ENCODE peak calls at places on chromosomes 11 and 22, in six cellular contexts. U, H, Z, R, A and D are unnamed samples.

GRCh38 chr11:87431386-87431785 is 393.7 kb downstream of the TMEM135 start:
- DNase-seq in U (no peak), H (no peak), Z (no peak), R (no peak), A (no peak), D (no peak)

GRCh38 chr22:21628386-21629261 is 1.2 kb downstream of the YDJC start:
- DNase-seq in U (peak), H (no peak), Z (no peak), R (no peak), A (no peak), D (no peak)

GRCh38 chr11:58574851-58575250 is 805 bp downstream of the LPXN start:
- DNase-seq in U (no peak), H (no peak), Z (no peak), R (no peak), A (no peak), D (no peak)

GRCh38 chr11:65553301-65554001 is 4.7 kb downstream of the LTBP3 start:
- DNase-seq in U (no peak), H (no peak), Z (no peak), R (no peak), A (no peak), D (no peak)

GRCh38 chr22:44825310-44826150 is 73.2 kb downstream of the ARHGAP8 start:
- DNase-seq in U (no peak), H (no peak), Z (no peak), R (no peak), A (no peak), D (no peak)

GRCh38 chr11:103800406-103801114 is 235.9 kb upstream of the DDI1 start:
- DNase-seq in U (no peak), H (no peak), Z (no peak), R (no peak), A (no peak), D (no peak)

GRCh38 chr11:134951305-134951700 is 539.3 kb upstream of the B3GAT1 start:
- DNase-seq in U (no peak), H (peak), Z (peak), R (no peak), A (no peak), D (no peak)

GRCh38 chr11:119472856-119473222 is 49.9 kb upstream of the THY1 start:
- DNase-seq in U (no peak), H (no peak), Z (no peak), R (no peak), A (no peak), D (no peak)

GRCh38 chr22:29225422-29226090 is 19.9 kb downstream of the EMID1 start:
- DNase-seq in U (no peak), H (no peak), Z (no peak), R (no peak), A (peak), D (no peak)

GRCh38 chr11:113329725-113330124 is 15.3 kb downstream of the TTC12 start:
- DNase-seq in U (no peak), H (no peak), Z (no peak), R (no peak), A (no peak), D (no peak)

GRCh38 chr11:66068923-66069714 is 953 bp upstream of the PACS1 start:
- DNase-seq in U (no peak), H (no peak), Z (peak), R (peak), A (no peak), D (no peak)

GRCh38 chr11:27386176-27386575 is 23.2 kb upstream of the CCDC34 start:
- DNase-seq in U (no peak), H (no peak), Z (no peak), R (no peak), A (no peak), D (no peak)

GRCh38 chr11:130785376-130786110 is 130.7 kb downstream of the SNX19 start:
- DNase-seq in U (no peak), H (peak), Z (peak), R (no peak), A (no peak), D (peak)

GRCh38 chr11:117419136-117419914 is 91.7 kb downstream of the CEP164 start:
- DNase-seq in U (no peak), H (no peak), Z (peak), R (no peak), A (no peak), D (no peak)

GRCh38 chr11:86742436-86742805 is 57.9 kb upstream of the PRSS23 start:
- DNase-seq in U (no peak), H (no peak), Z (no peak), R (no peak), A (no peak), D (no peak)

GRCh38 chr11:11731311-11732083 is 109.7 kb upstream of the GALNT18 start:
- DNase-seq in U (no peak), H (peak), Z (peak), R (no peak), A (no peak), D (peak)

GRCh38 chr11:113994077-113994954 is 19.4 kb downstream of the HTR3A start:
- DNase-seq in U (no peak), H (no peak), Z (no peak), R (no peak), A (no peak), D (peak)

GRCh38 chr11:72425053-72425980 is 9.0 kb downstream of the CLPB start:
- DNase-seq in U (no peak), H (no peak), Z (no peak), R (no peak), A (no peak), D (no peak)

GRCh38 chr11:116329354-116330090 is 443.3 kb downstream of the BUD13 start:
- DNase-seq in U (no peak), H (no peak), Z (no peak), R (no peak), A (no peak), D (no peak)

GRCh38 chr22:46501701-46502100 is 35.7 kb downstream of the CELSR1 start:
- DNase-seq in U (no peak), H (peak), Z (peak), R (no peak), A (no peak), D (peak)

GRCh38 chr22:29245626-29246385 is 22.0 kb downstream of the RHBDD3 start:
- DNase-seq in U (peak), H (peak), Z (peak), R (no peak), A (peak), D (peak)

GRCh38 chr11:100918551-100919500 is 210.8 kb downstream of the PGR start:
- DNase-seq in U (no peak), H (no peak), Z (peak), R (no peak), A (no peak), D (no peak)

GRCh38 chr11:130879836-130880235 is 36.4 kb downstream of the SNX19 start:
- DNase-seq in U (no peak), H (no peak), Z (no peak), R (no peak), A (no peak), D (no peak)

DNA sequence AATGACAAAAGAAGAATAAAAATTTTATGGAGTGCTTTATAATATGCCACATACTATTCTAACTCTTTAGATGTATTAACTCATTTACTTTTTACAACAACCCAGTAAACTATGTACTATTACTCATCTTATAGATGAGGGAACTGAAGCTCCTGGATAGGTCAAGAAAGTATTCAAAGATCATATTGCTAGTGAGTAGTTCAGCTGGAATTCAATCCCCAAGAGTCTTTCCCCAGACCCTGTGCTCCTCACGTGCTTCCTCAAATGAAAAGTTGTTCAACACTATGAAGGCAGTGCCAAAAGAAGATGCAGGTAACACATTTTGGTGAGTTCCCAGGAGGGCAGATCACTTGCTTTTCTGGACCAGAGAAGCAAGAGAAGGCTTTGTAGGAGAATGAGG is 46.8 kb downstream of the BTG4 start:
- DNase-seq in U (no peak), H (no peak), Z (peak), R (no peak), A (no peak), D (peak)
- H3K27ac ChIP-seq in U (no peak), H (no peak), Z (no peak), R (no peak), A (no peak), D (no peak)

GRCh38 chr11:3055881-3056280 is 1.3 kb downstream of the CARS1 start:
- DNase-seq in U (no peak), H (no peak), Z (no peak), R (no peak), A (no peak), D (no peak)

GRCh38 chr11:3058753-3059664 is 1.8 kb upstream of the CARS1 start:
- DNase-seq in U (no peak), H (peak), Z (peak), R (no peak), A (no peak), D (peak)

GRCh38 chr11:3056296-3057068 is 741 bp downstream of the CARS1 start:
- DNase-seq in U (no peak), H (no peak), Z (no peak), R (no peak), A (no peak), D (no peak)

GRCh38 chr11:3060436-3061025 is 3.3 kb upstream of the CARS1 start:
- DNase-seq in U (no peak), H (no peak), Z (no peak), R (no peak), A (no peak), D (no peak)

GRCh38 chr11:3057069-3057963 is at the start of gene CARS1:
- DNase-seq in U (peak), H (peak), Z (peak), R (peak), A (peak), D (peak)
- TF ChIP-seq CTCF in U (no peak), H (no peak), Z (no peak), R (no peak), A (peak), D (no peak)

DNA sequence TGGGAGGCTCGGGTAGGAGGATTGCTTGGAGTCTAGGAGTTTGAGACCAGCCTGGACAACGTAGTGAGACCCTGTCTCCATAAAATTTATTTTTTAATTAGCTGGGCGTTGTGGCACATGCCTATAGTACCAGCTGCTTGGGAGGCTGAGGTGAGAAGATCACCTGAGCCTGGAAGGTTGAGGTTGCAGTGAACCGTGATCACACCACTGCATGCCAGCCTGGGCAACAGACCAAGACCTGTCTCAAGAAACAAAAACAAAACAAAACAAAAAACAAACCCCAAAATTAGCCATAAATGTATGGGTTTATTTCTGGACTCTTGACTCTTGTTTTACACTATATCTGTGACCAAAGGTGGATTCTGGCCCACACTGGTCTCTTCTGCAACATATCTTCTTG is 41.6 kb downstream of the EIF3F start:
- DNase-seq in U (no peak), H (no peak), Z (no peak), R (no peak), A (no peak), D (no peak)
- H3K27ac ChIP-seq in U (no peak), H (no peak), Z (no peak), R (no peak), A (no peak), D (no peak)

DNA sequence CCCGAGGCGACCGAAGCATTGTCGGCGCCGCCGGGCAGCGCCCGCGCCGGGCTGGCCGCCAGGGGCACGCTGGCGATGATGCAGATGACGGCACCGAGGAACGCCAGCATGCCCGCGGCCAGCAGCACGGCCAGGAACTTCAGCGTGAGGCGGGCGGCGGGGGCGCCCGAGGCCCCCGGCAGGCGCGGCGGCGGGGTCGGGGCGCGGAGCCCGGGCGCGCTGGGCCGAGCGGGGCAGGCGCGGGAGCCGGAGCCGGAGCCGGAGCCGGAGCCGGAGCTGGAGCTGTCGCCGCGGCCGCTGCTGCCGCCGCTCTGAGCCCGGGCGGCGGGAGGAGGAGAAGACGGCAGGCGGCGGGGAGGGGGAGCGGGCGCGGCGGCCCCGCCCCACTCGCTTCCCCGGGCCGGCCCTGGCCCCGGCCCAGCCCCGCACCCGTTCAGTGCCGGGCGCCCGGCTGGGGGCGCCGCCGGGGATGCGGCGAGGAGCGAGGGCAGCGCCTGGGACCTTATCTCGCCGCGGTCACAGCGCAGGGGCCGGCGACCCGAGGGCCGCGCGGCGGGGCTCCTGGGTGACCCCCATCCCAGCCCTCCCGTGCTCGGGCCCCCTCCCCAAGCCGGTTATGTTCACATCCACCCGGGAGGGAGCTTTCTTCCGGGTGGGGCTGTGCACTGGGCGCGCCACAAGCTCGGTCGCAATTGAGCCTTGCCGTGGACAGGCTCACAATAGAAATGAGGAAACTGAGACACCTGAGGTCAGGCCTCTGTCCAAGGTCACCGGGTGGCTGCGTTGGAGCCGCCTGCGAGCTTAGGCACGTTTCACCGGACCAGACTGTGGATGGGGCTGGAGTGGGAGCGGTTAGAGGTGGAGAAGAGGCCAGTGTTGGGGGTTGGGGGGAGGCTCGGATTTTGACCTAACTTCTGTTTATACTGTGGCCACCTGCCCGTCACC is at the start of gene NPTXR:
- DNase-seq in U (no peak), H (no peak), Z (no peak), R (no peak), A (no peak), D (peak)
- TF ChIP-seq CTCF in U (no peak), H (no peak), Z (no peak), R (no peak), A (no peak), D (peak)

DNA sequence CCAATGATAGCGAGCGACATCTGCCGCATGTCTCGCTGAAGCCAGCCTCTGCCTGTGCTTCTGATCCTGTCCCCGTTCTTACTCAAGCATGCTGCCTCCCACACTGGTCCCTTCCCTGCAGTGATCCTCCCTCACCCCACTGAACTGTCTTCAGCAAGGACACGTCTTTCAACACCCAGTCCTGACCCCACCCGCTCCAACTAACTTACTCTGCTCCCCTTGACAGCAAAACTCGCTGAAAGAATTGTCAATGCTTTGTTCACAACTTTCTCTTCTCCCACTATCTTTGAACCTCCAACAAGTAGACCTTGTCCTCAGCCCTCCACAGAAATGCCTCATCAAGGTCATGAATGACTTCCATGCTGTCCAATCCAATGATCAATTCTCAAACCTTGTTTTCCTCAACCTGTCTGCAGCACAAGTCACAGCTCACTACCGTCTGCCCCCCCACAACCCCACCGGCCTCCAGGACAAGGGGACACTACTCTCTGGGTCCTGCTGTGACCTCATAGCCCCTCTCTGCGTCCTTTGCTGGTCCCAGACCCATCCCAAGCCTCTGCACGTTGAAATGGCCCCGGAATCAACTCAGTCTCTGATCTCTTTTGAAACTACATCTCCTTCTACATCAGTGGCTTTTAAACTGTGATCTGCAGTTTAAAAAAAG is 108.0 kb downstream of the MICAL3 start:
- DNase-seq in U (no peak), H (no peak), Z (no peak), R (no peak), A (peak), D (no peak)
- H3K27ac ChIP-seq in U (no peak), H (no peak), Z (no peak), R (no peak), A (no peak), D (peak)